ENCODE peak calls at places on chromosomes 2 and 18, in five cellular contexts. K, X, L, N and B are unnamed samples.
A peak's percentile ranks its signal among the peaks of the same experiment; 100 is the strongest.

GRCh38 chr2:113966832-113967231 is 76.9 kb downstream of the ACTR3 start:
- DNase-seq in K (no peak), X (no peak), L (no peak), N (peak; percentile 50), B (no peak)

GRCh38 chr2:191646612-191646902 is 31.4 kb upstream of the NABP1 start:
- DNase-seq in K (no peak), X (no peak), L (no peak), N (no peak), B (no peak)

GRCh38 chr2:1627628-1628371 is 116.5 kb downstream of the PXDN start:
- DNase-seq in K (no peak), X (no peak), L (no peak), N (no peak), B (no peak)

GRCh38 chr2:179613701-179614100 is 247.7 kb downstream of the ZNF385B start:
- DNase-seq in K (no peak), X (no peak), L (no peak), N (peak; percentile 23), B (no peak)

GRCh38 chr2:40202798-40203400 is 249.0 kb downstream of the SLC8A1 start:
- DNase-seq in K (no peak), X (no peak), L (no peak), N (peak; percentile 58), B (no peak)

GRCh38 chr18:36829362-36830140 is 624 bp downstream of the KIAA1328 start:
- DNase-seq in K (peak; percentile 12), X (no peak), L (no peak), N (peak; percentile 19), B (peak; percentile 14)

GRCh38 chr2:115119086-115119485 is 676.6 kb downstream of the DPP10 start:
- DNase-seq in K (no peak), X (no peak), L (no peak), N (no peak), B (no peak)

GRCh38 chr18:9619545-9619944 is 5.2 kb upstream of the PPP4R1 start:
- DNase-seq in K (no peak), X (no peak), L (no peak), N (peak; percentile 92), B (peak; percentile 80)

GRCh38 chr2:121974919-121975654 is 219.6 kb downstream of the TSN start:
- DNase-seq in K (peak; percentile 3), X (peak; percentile 50), L (peak; percentile 17), N (peak; percentile 71), B (peak; percentile 94)

DNA sequence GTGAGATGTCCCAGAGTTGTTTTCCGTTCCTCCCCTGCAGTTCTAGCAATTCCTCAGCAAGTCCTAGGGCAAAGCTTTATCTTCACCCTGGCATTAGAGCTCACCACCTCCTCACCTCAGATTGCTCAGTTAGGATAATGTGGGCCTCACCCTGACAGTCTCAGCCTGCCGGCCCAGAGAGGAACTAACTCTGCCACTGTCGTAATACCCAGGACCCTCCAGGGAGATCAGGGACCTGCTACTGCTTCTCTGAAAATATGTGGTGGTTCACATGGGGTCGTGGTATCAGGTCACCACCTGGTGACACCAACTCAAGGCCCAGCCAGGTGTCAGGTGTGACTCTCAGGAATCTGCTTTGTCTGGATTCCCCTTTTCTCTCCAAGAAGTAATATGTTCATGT is 120.7 kb downstream of the FEZ2 start:
- DNase-seq in K (no peak), X (no peak), L (no peak), N (no peak), B (no peak)
- H3K36me3 ChIP-seq in K (peaks cover 40% of the 10 kb centered on the region), X (peaks cover 66% of the 10 kb centered on the region), L (no peaks in the 10 kb centered on the region), N (peaks cover 45% of the 10 kb centered on the region), B (no peaks in the 10 kb centered on the region)

DNA sequence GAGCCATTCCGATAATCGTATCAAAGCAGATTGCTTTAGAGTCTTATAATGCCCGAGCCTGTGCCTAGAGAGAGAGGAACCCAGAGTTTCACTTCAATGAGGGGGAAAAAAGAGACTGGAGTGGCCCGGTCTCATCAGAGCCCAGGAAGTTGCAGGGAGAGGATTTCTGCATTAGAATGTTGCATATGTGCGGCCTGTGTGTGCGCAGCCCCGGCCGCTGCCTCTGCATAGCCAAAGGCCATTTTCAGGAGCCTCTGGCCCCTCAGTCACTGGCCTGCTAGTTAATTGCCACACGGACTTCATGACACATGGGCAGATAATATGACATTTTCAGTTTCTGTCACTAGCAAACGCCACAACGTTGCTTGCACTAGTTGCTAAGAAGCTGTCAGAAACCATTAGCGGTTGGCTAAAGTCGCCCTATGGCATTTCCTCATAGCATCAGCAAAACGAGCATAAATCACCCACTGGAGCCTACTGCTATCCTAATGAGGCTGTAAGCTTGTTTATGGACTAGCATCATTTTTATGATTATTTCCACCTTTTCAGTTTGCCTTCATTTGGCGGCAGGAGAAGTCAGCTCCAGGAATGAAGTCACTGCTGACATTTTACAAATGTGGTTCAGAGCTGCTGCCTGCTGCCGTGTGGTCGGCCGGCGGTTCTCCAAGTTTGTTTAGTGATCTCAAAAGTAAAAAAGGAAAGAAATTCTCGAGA is 73.6 kb downstream of the MEIS1 start:
- DNase-seq in K (no peak), X (no peak), L (no peak), N (peak; percentile 49), B (no peak)
- H3K4me3 ChIP-seq in K (no peak overlapping the region), X (peak overlapping the region; percentile 11), L (no peak overlapping the region), N (no peak overlapping the region), B (no peak overlapping the region)

GRCh38 chr18:47882641-47883040 is 47.8 kb downstream of the SMAD2 start:
- DNase-seq in K (no peak), X (no peak), L (no peak), N (peak; percentile 55), B (no peak)

GRCh38 chr18:47881042-47881441 is 49.4 kb downstream of the SMAD2 start:
- DNase-seq in K (no peak), X (no peak), L (no peak), N (no peak), B (no peak)

GRCh38 chr18:47888156-47888555 is 42.3 kb downstream of the SMAD2 start:
- DNase-seq in K (no peak), X (no peak), L (no peak), N (no peak), B (no peak)

GRCh38 chr18:47881752-47882455 is 48.6 kb downstream of the SMAD2 start:
- DNase-seq in K (no peak), X (no peak), L (no peak), N (peak; percentile 61), B (no peak)

DNA sequence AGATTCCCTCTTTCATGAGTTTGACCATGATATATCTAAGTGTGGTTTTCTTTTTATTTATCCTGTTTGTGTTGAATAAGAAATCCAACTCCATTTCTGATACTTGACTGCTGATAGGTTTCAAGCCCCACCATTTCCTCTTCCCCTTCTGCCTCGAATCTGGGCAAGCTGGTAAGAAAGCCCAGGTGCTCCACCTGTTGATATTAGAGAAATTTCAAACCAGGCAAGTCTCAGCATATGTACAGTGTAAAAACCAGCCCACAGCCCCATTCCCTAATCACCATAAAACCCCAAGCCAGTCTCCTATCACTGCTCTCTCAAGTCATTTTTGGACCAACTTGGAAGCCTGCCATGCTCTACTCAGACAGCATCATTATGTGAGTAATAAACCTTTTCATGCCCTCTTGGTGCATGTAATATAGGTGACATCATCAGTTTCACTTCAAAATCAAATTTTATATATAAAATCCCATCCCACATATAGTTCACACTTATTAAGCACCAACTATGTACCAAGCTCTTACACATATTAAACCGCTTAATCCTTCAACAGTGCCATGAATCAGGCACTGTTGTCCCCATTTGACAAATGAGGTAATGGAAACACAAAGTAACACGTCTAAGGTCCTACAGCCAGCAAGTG is 46.6 kb downstream of the SMAD2 start:
- DNase-seq in K (no peak), X (no peak), L (no peak), N (peak; percentile 76), B (peak; percentile 54)
- H3K36me3 ChIP-seq in K (no peaks in the 10 kb centered on the region), X (peaks cover 19% of the 10 kb centered on the region), L (no peaks in the 10 kb centered on the region), N (peaks cover 4% of the 10 kb centered on the region), B (peaks cover 4% of the 10 kb centered on the region)

DNA sequence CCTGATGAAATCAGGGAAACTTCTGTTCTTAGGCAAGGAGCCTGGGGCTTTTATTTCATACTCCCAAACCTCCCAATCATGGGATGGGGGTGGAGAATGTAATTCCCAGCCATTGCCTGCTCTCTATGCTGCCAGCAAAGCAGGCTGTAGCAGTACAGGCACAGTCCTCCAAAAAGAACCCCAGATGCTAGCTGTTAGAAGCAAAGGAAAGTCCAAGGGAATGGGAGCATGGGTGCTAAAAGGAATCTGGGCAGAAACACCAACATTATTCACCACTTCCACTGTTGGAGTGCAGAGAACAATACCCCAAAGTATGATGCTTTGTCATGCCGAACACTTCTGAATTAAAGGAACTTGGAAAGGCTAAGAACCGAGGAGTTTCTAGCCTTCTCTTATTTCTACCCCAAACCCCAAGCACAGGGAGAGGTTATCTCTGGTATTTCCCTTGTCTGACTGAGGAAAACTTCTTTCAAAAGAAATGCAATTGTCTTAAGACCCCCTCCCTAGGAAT is 24.7 kb downstream of the MDH1 start:
- DNase-seq in K (no peak), X (no peak), L (no peak), N (no peak), B (peak; percentile 59)
- H3K4me3 ChIP-seq in K (no peak overlapping the region), X (no peak overlapping the region), L (no peak overlapping the region), N (no peak overlapping the region), B (no peak overlapping the region)

DNA sequence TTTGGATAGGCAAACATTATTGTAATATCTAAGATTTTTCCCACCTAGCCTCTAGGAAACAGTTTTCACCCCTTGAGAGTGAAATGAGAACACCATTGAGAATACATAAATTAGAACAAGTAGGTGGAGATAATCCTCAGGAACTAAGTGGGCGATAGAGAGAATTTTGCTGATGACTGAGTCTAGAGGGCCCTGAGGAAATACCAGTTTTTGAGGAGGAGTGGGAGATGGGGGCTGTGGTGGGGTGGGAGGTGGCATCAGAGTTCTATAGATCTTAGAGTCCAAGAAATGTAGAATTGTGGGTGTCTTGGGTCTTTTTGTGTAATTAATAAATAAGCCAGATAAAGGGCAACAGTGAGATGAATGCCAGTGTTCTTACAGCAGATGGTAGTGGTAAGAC is 11.8 kb downstream of the NCAPH start:
- DNase-seq in K (no peak), X (no peak), L (no peak), N (no peak), B (no peak)
- H3K36me3 ChIP-seq in K (no peaks in the 10 kb centered on the region), X (no peaks in the 10 kb centered on the region), L (no peaks in the 10 kb centered on the region), N (peaks cover 10% of the 10 kb centered on the region), B (no peaks in the 10 kb centered on the region)

DNA sequence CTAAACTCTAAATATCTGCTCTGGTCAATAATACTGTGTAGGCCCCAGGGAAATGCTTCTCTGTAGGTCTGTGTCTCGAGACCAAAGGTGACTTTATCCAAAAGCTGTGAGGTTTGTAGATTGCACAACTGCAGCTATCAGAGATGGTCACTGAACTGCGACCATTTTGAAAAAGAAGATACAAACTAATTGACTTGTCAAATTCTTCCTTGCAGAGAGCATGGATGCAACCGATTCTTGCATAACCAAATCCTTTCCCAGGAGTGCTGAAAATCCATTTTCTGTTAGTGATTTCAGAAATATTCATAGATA is 155.8 kb downstream of the SH3BP4 start:
- DNase-seq in K (no peak), X (no peak), L (no peak), N (no peak), B (no peak)
- H3K4me3 ChIP-seq in K (no peak overlapping the region), X (no peak overlapping the region), L (no peak overlapping the region), N (no peak overlapping the region), B (no peak overlapping the region)

DNA sequence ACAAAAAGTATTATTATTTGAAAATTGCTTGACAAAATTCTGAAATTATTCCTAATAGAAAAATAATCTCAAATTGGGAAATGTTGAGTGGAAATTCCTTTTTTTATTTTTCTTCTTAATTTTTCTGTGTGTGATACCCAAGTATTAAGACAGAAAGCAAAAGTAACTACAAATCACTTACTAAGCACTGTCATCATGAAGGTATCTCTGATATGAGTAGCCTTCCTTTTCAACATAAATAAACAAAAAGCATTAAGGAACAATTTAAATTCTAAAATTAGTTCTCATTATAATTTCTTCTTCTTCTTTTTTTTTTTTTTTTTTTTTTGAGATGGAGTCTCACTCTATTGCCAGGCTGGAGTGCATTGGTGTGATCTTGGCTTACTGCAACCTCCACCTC is 174.2 kb upstream of the RBMS1 start:
- DNase-seq in K (no peak), X (no peak), L (no peak), N (peak; percentile 49), B (no peak)
- H3K36me3 ChIP-seq in K (no peaks in the 10 kb centered on the region), X (no peaks in the 10 kb centered on the region), L (no peaks in the 10 kb centered on the region), N (no peaks in the 10 kb centered on the region), B (no peaks in the 10 kb centered on the region)

GRCh38 chr18:362914-363295 is 95.1 kb upstream of the THOC1 start:
- DNase-seq in K (no peak), X (no peak), L (no peak), N (no peak), B (no peak)
- H3K4me3 ChIP-seq in K (no peak overlapping the region), X (no peak overlapping the region), L (no peak overlapping the region), N (no peak overlapping the region), B (no peak overlapping the region)